ENCODE peak calls at places on chromosomes 1 and 21, in ten cellular contexts. N is anterior cingulate cortex; W is iPS-NIHi11; S is stimulated activated CD8-positive, alpha-beta memory T cell treated with anti-CD3 and anti-CD28 coated beads, Interleukin-7, amount 100 ng/mL, for 24 hours; O is activated T-cell treated with anti-CD3 and anti-CD28 coated beads, Interleukin-2, amount 50 U/mL, for 72 hours; Y is A673; E is activated CD4-positive, alpha-beta memory T cell treated with anti-CD3 and anti-CD28 coated beads, Interleukin-2, amount 10 ng/mL, durations not matched to agents 7 days and 5 days; Q is psoas muscle; I is iris pigment epithelial cell; V is ACHN. P is an unnamed sample.

GRCh38 chr1:208142632-208143390 is 101.4 kb downstream of the PLXNA2 start:
- DNase-seq in N (no peak), W (no peak), S (no peak), O (no peak), Y (no peak), E (no peak), Q (no peak), I (no peak), V (no peak), P (no peak)

GRCh38 chr1:227234998-227235405 is 83.3 kb downstream of the CDC42BPA start:
- DNase-seq in N (no peak), W (peak), S (no peak), O (peak), Y (peak), E (no peak), Q (no peak), I (peak), V (peak), P (no peak)

GRCh38 chr1:91148641-91149069 is 126.8 kb upstream of the ZNF644 start:
- DNase-seq in N (no peak), W (no peak), S (no peak), O (no peak), Y (peak), E (no peak), Q (no peak), I (no peak), V (no peak), P (no peak)

GRCh38 chr21:44730951-44731579 is 19.7 kb upstream of the TSPEAR start:
- DNase-seq in N (no peak), W (no peak), S (no peak), O (no peak), Y (no peak), E (no peak), Q (no peak), I (no peak), V (no peak), P (no peak)

GRCh38 chr1:174964261-174964984 is 35.3 kb upstream of the CACYBP start:
- DNase-seq in N (no peak), W (no peak), S (no peak), O (peak), Y (no peak), E (peak), Q (no peak), I (peak), V (no peak), P (no peak)

GRCh38 chr1:156750932-156751723 is at the start of gene HDGF:
- DNase-seq in N (peak), W (peak), S (no peak), O (peak), Y (no peak), E (peak), Q (peak), I (peak), V (peak), P (peak)

GRCh38 chr21:42156690-42157605 is 62.0 kb upstream of the ABCG1 start:
- DNase-seq in N (peak), W (no peak), S (no peak), O (no peak), Y (no peak), E (peak), Q (no peak), I (peak), V (no peak), P (no peak)

GRCh38 chr1:46687910-46688509 is 16.4 kb downstream of the TEX38 start:
- DNase-seq in N (no peak), W (no peak), S (no peak), O (no peak), Y (no peak), E (no peak), Q (no peak), I (no peak), V (no peak), P (no peak)

GRCh38 chr1:244422174-244422573 is 29.5 kb downstream of the ADSS2 start:
- DNase-seq in N (no peak), W (no peak), S (no peak), O (no peak), Y (no peak), E (no peak), Q (no peak), I (no peak), V (no peak), P (no peak)

P was measured in right cardiac atrium.